ENCODE peak calls at places on chromosomes 5 and 9, in five cellular contexts. T is kidney, O is AG10803, A is adipocyte, Q is HCT116. I is an unnamed sample.

GRCh38 chr5:133256276-133256675 is 204.5 kb downstream of the HSPA4 start:
- DNase-seq in O (no peak), Q (no peak), T (no peak), A (no peak), I (no peak)

GRCh38 chr5:159402328-159402727 is 72.0 kb upstream of the IL12B start:
- DNase-seq in Q (no peak), T (no peak), A (peak), O (no peak), I (no peak)

GRCh38 chr5:31380049-31380448 is 151.8 kb downstream of the DROSHA start:
- DNase-seq in O (no peak), A (no peak), Q (no peak), T (no peak), I (no peak)

GRCh38 chr9:113544001-113544340 is 80.4 kb downstream of the RGS3 start:
- DNase-seq in O (no peak), T (no peak), A (no peak), Q (no peak), I (no peak)

GRCh38 chr9:130421154-130421801 is 23.5 kb upstream of the ASS1 start:
- DNase-seq in A (no peak), O (no peak), T (no peak), Q (no peak), I (no peak)

GRCh38 chr5:111755942-111756353 is 1.0 kb downstream of the NREP start:
- DNase-seq in Q (no peak), T (no peak), O (peak), A (peak), I (peak)

GRCh38 chr5:143606043-143606752 is 202.7 kb upstream of the NR3C1 start:
- DNase-seq in Q (no peak), O (peak), A (no peak), T (no peak), I (no peak)

GRCh38 chr9:137278061-137278912 is 761 bp downstream of the TOR4A start:
- DNase-seq in A (peak), O (no peak), Q (no peak), T (peak), I (no peak)

GRCh38 chr5:93576994-93577575 is 3.9 kb downstream of the NR2F1-AS1 start:
- DNase-seq in A (no peak), T (no peak), O (no peak), Q (no peak), I (no peak)

GRCh38 chr5:28766565-28767158 is 1728.3 kb upstream of the CDH9 start:
- DNase-seq in Q (peak), T (no peak), O (peak), A (peak), I (peak)

GRCh38 chr5:24491482-24491881 is 153.3 kb downstream of the CDH10 start:
- DNase-seq in O (no peak), T (no peak), Q (no peak), A (no peak), I (no peak)

GRCh38 chr5:119752921-119753886 is 123.8 kb downstream of the FAM170A start:
- DNase-seq in Q (no peak), O (no peak), A (no peak), T (peak), I (no peak)

GRCh38 chr5:160427607-160428006 is 6.0 kb downstream of the PTTG1 start:
- DNase-seq in A (no peak), Q (no peak), T (no peak), O (no peak), I (no peak)

GRCh38 chr5:80033513-80033912 is 1.6 kb upstream of the THBS4 start:
- DNase-seq in Q (no peak), A (no peak), O (no peak), T (no peak), I (no peak)

GRCh38 chr5:16480821-16481538 is 15.4 kb upstream of the ZNF622 start:
- DNase-seq in T (no peak), A (no peak), O (peak), Q (no peak), I (no peak)

GRCh38 chr5:170907758-170908157 is 45.9 kb downstream of the RANBP17 start:
- DNase-seq in O (peak), A (peak), T (no peak), Q (peak), I (peak)

GRCh38 chr5:18216729-18217128 is 582.5 kb downstream of the TAF11L14 start:
- DNase-seq in O (no peak), A (no peak), Q (no peak), T (no peak), I (no peak)
- H3K4me3 ChIP-seq in O (no peak), A (no peak), Q (no peak), T (no peak), I (no peak)

GRCh38 chr5:140672455-140673186 is 755 bp downstream of the DND1 start:
- DNase-seq in Q (no peak), O (no peak), A (peak), T (peak), I (no peak)

GRCh38 chr5:140673187-140673976 is at the start of gene DND1:
- DNase-seq in A (no peak), Q (no peak), O (no peak), T (peak), I (no peak)

GRCh38 chr5:140671472-140672210 is 1.7 kb downstream of the DND1 start:
- DNase-seq in A (no peak), O (no peak), Q (no peak), T (no peak), I (no peak)

GRCh38 chr5:140674211-140674610 is 835 bp upstream of the DND1 start:
- DNase-seq in A (no peak), T (no peak), O (no peak), Q (no peak), I (no peak)

GRCh38 chr5:140674629-140675028 is 1.3 kb upstream of the DND1 start:
- DNase-seq in Q (no peak), T (no peak), O (no peak), A (no peak), I (no peak)
- H3K4me3 ChIP-seq in Q (no peak), T (no peak), O (no peak), A (no peak), I (no peak)

GRCh38 chr9:134413890-134414731 is 87.9 kb downstream of the RXRA start:
- DNase-seq in A (peak), T (no peak), O (peak), Q (peak), I (peak)

GRCh38 chr9:134411451-134412297 is 85.4 kb downstream of the RXRA start:
- DNase-seq in O (no peak), A (no peak), Q (no peak), T (no peak), I (peak)

GRCh38 chr9:134412298-134412711 is 86.0 kb downstream of the RXRA start:
- DNase-seq in Q (no peak), O (no peak), T (no peak), A (no peak), I (no peak)

GRCh38 chr9:134415026-134415425 is 88.8 kb downstream of the RXRA start:
- DNase-seq in Q (no peak), O (no peak), A (no peak), T (no peak), I (no peak)

GRCh38 chr9:134413112-134413715 is 87.0 kb downstream of the RXRA start:
- DNase-seq in O (peak), A (no peak), T (no peak), Q (no peak), I (peak)
- H3K4me3 ChIP-seq in O (no peak), A (no peak), T (no peak), Q (no peak), I (no peak)

GRCh38 chr5:54646285-54647101 is 128.9 kb downstream of the SNX18 start:
- DNase-seq in A (peak), O (peak), Q (no peak), T (peak), I (peak)
- H3K4me3 ChIP-seq in A (peak), O (peak), Q (no peak), T (no peak), I (peak)